ENCODE peak calls at places on chromosomes 1 and 21, in six cellular contexts. One of them, this sample, is unnamed.

GRCh38 chr1:41629571-41629970 is 145.1 kb upstream of the EDN2 start:
- DNase-seq in K562: no peak
- DNase-seq in H1: no peak
- DNase-seq in GM12878: no peak
- DNase-seq in GM12891: no peak
- DNase-seq in HepG2: no peak
- DNase-seq in this sample: no peak

GRCh38 chr1:215076312-215076711 is 6.2 kb upstream of the KCNK2 start:
- DNase-seq in K562: no peak
- DNase-seq in H1: no peak
- DNase-seq in GM12878: no peak
- DNase-seq in GM12891: no peak
- DNase-seq in HepG2: peak; percentile 34
- DNase-seq in this sample: no peak

GRCh38 chr1:152115344-152115743 is at the start of gene TCHH:
- DNase-seq in K562: no peak
- DNase-seq in H1: no peak
- DNase-seq in GM12878: no peak
- DNase-seq in GM12891: no peak
- DNase-seq in HepG2: no peak
- DNase-seq in this sample: no peak

GRCh38 chr21:19853061-19853460 is 1145.1 kb upstream of the NCAM2 start:
- DNase-seq in K562: no peak
- DNase-seq in H1: no peak
- DNase-seq in GM12878: no peak
- DNase-seq in GM12891: no peak
- DNase-seq in HepG2: no peak
- DNase-seq in this sample: no peak

GRCh38 chr1:246726255-246726679 is 2.1 kb downstream of the SCCPDH start:
- DNase-seq in K562: no peak
- DNase-seq in H1: no peak
- DNase-seq in GM12878: no peak
- DNase-seq in GM12891: no peak
- DNase-seq in HepG2: no peak
- DNase-seq in this sample: no peak

GRCh38 chr1:5779608-5780323 is 212.5 kb downstream of the NPHP4 start:
- DNase-seq in K562: no peak
- DNase-seq in H1: no peak
- DNase-seq in GM12878: no peak
- DNase-seq in GM12891: no peak
- DNase-seq in HepG2: no peak
- DNase-seq in this sample: no peak

GRCh38 chr1:208868554-208868953 is 624.4 kb upstream of the PLXNA2 start:
- DNase-seq in K562: no peak
- DNase-seq in H1: no peak
- DNase-seq in GM12878: no peak
- DNase-seq in GM12891: no peak
- DNase-seq in HepG2: no peak
- DNase-seq in this sample: no peak

GRCh38 chr1:47618222-47618720 is 180.4 kb downstream of the FOXD2 start:
- DNase-seq in K562: no peak
- DNase-seq in H1: no peak
- DNase-seq in GM12878: no peak
- DNase-seq in GM12891: no peak
- DNase-seq in HepG2: no peak
- DNase-seq in this sample: no peak

GRCh38 chr1:75797273-75797588 is 549 bp downstream of the MSH4 start:
- DNase-seq in K562: no peak
- DNase-seq in H1: no peak
- DNase-seq in GM12878: no peak
- DNase-seq in GM12891: no peak
- DNase-seq in HepG2: no peak
- DNase-seq in this sample: no peak

GRCh38 chr1:173827611-173828010 is 2.9 kb upstream of the CENPL start:
- DNase-seq in K562: no peak
- DNase-seq in H1: no peak
- DNase-seq in GM12878: no peak
- DNase-seq in GM12891: no peak
- DNase-seq in HepG2: no peak
- DNase-seq in this sample: no peak

GRCh38 chr1:173823776-173824314 is 628 bp upstream of the DARS2 start:
- DNase-seq in K562: no peak
- DNase-seq in H1: no peak
- DNase-seq in GM12878: peak; percentile 13
- DNase-seq in GM12891: no peak
- DNase-seq in HepG2: peak; percentile 2
- DNase-seq in this sample: no peak

GRCh38 chr1:173821680-173822079 is 2.8 kb upstream of the DARS2 start:
- DNase-seq in K562: no peak
- DNase-seq in H1: no peak
- DNase-seq in GM12878: no peak
- DNase-seq in GM12891: no peak
- DNase-seq in HepG2: no peak
- DNase-seq in this sample: no peak

GRCh38 chr1:173824315-173825081 is at the start of the genes CENPL and DARS2:
- DNase-seq in K562: peak; percentile 77
- DNase-seq in H1: peak; percentile 88
- DNase-seq in GM12878: peak; percentile 94
- DNase-seq in GM12891: peak; percentile 61
- DNase-seq in HepG2: peak; percentile 96
- DNase-seq in this sample: peak; percentile 63
- TF ChIP-seq POLR2A in K562: peak; percentile 98
- TF ChIP-seq POLR2A in H1: peak; percentile 85
- TF ChIP-seq POLR2A in GM12878: peak; percentile 83
- TF ChIP-seq POLR2A in GM12891: peak; percentile 79
- TF ChIP-seq POLR2A in HepG2: peak; percentile 63
- TF ChIP-seq POLR2A in this sample: peak; percentile 76

GRCh38 chr1:77632216-77632615 is 50.2 kb downstream of the ZZZ3 start:
- DNase-seq in K562: no peak
- DNase-seq in H1: no peak
- DNase-seq in GM12878: no peak
- DNase-seq in GM12891: no peak
- DNase-seq in HepG2: no peak
- DNase-seq in this sample: no peak

GRCh38 chr1:77639056-77639455 is 43.4 kb downstream of the ZZZ3 start:
- DNase-seq in K562: no peak
- DNase-seq in H1: no peak
- DNase-seq in GM12878: no peak
- DNase-seq in GM12891: no peak
- DNase-seq in HepG2: no peak
- DNase-seq in this sample: no peak

GRCh38 chr1:77639557-77640069 is 42.8 kb downstream of the ZZZ3 start:
- DNase-seq in K562: no peak
- DNase-seq in H1: no peak
- DNase-seq in GM12878: no peak
- DNase-seq in GM12891: no peak
- DNase-seq in HepG2: no peak
- DNase-seq in this sample: no peak

GRCh38 chr1:77631751-77632150 is 50.7 kb downstream of the ZZZ3 start:
- DNase-seq in K562: no peak
- DNase-seq in H1: no peak
- DNase-seq in GM12878: no peak
- DNase-seq in GM12891: no peak
- DNase-seq in HepG2: no peak
- DNase-seq in this sample: no peak

GRCh38 chr1:77636864-77637263 is 45.6 kb downstream of the ZZZ3 start:
- DNase-seq in K562: no peak
- DNase-seq in H1: peak; percentile 7
- DNase-seq in GM12878: no peak
- DNase-seq in GM12891: no peak
- DNase-seq in HepG2: no peak
- DNase-seq in this sample: no peak
- TF ChIP-seq TAF1 in K562: no peak
- TF ChIP-seq TAF1 in H1: no peak
- TF ChIP-seq TAF1 in GM12878: no peak
- TF ChIP-seq TAF1 in GM12891: no peak
- TF ChIP-seq TAF1 in HepG2: no peak
- TF ChIP-seq TAF1 in this sample: no peak

GRCh38 chr1:116266864-116267212 is 106.2 kb upstream of the ATP1A1 start:
- DNase-seq in K562: no peak
- DNase-seq in H1: no peak
- DNase-seq in GM12878: no peak
- DNase-seq in GM12891: no peak
- DNase-seq in HepG2: no peak
- DNase-seq in this sample: no peak
- TF ChIP-seq POLR2A in K562: no peak
- TF ChIP-seq POLR2A in H1: no peak
- TF ChIP-seq POLR2A in GM12878: no peak
- TF ChIP-seq POLR2A in GM12891: no peak
- TF ChIP-seq POLR2A in HepG2: no peak
- TF ChIP-seq POLR2A in this sample: no peak

GRCh38 chr1:229024528-229025119 is 246.3 kb upstream of the RAB4A start:
- DNase-seq in K562: peak; percentile 68
- DNase-seq in H1: no peak
- DNase-seq in GM12878: no peak
- DNase-seq in GM12891: no peak
- DNase-seq in HepG2: peak; percentile 59
- DNase-seq in this sample: no peak
- TF ChIP-seq TAF1 in K562: no peak
- TF ChIP-seq TAF1 in H1: no peak
- TF ChIP-seq TAF1 in GM12878: no peak
- TF ChIP-seq TAF1 in GM12891: no peak
- TF ChIP-seq TAF1 in HepG2: no peak
- TF ChIP-seq TAF1 in this sample: no peak

GRCh38 chr1:107647012-107647411 is 318.0 kb downstream of the VAV3 start:
- DNase-seq in K562: no peak
- DNase-seq in H1: no peak
- DNase-seq in GM12878: no peak
- DNase-seq in GM12891: no peak
- DNase-seq in HepG2: no peak
- DNase-seq in this sample: no peak
- TF ChIP-seq POLR2A in K562: no peak
- TF ChIP-seq POLR2A in H1: no peak
- TF ChIP-seq POLR2A in GM12878: no peak
- TF ChIP-seq POLR2A in GM12891: no peak
- TF ChIP-seq POLR2A in HepG2: no peak
- TF ChIP-seq POLR2A in this sample: no peak

DNA sequence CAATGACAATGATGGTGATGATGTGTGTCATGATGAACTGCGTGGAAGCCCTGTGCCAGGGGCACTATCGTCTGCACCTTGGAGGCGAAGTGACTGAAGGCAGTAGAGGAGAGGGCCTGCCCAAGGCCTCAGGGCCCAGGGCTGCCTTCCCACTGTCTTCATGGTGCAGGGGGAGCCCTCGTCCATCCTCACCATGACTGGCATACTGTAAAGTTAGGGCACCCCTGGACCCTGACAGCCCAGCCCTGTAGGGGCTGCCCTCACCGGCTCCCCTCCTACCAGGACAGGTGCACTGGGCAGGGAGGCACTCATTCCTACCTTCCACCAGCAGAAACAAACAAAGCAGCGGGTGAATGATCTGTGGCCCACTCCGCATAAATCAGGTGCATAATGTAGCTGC is 156.9 kb upstream of the C1orf174 start:
- DNase-seq in K562: no peak
- DNase-seq in H1: no peak
- DNase-seq in GM12878: no peak
- DNase-seq in GM12891: no peak
- DNase-seq in HepG2: no peak
- DNase-seq in this sample: no peak
- TF ChIP-seq TAF1 in K562: no peak
- TF ChIP-seq TAF1 in H1: no peak
- TF ChIP-seq TAF1 in GM12878: no peak
- TF ChIP-seq TAF1 in GM12891: no peak
- TF ChIP-seq TAF1 in HepG2: no peak
- TF ChIP-seq TAF1 in this sample: no peak

GRCh38 chr1:45346473-45346872 is 6.2 kb upstream of the MUTYH start:
- DNase-seq in K562: no peak
- DNase-seq in H1: no peak
- DNase-seq in GM12878: no peak
- DNase-seq in GM12891: no peak
- DNase-seq in HepG2: no peak
- DNase-seq in this sample: no peak

GRCh38 chr1:45348020-45348419 is 7.8 kb upstream of the MUTYH start:
- DNase-seq in K562: no peak
- DNase-seq in H1: no peak
- DNase-seq in GM12878: no peak
- DNase-seq in GM12891: no peak
- DNase-seq in HepG2: no peak
- DNase-seq in this sample: no peak

GRCh38 chr1:45351508-45351907 is 11.3 kb upstream of the MUTYH start:
- DNase-seq in K562: no peak
- DNase-seq in H1: no peak
- DNase-seq in GM12878: no peak
- DNase-seq in GM12891: no peak
- DNase-seq in HepG2: no peak
- DNase-seq in this sample: no peak

GRCh38 chr1:45348609-45348965 is 8.3 kb upstream of the MUTYH start:
- DNase-seq in K562: no peak
- DNase-seq in H1: no peak
- DNase-seq in GM12878: no peak
- DNase-seq in GM12891: no peak
- DNase-seq in HepG2: no peak
- DNase-seq in this sample: no peak

DNA sequence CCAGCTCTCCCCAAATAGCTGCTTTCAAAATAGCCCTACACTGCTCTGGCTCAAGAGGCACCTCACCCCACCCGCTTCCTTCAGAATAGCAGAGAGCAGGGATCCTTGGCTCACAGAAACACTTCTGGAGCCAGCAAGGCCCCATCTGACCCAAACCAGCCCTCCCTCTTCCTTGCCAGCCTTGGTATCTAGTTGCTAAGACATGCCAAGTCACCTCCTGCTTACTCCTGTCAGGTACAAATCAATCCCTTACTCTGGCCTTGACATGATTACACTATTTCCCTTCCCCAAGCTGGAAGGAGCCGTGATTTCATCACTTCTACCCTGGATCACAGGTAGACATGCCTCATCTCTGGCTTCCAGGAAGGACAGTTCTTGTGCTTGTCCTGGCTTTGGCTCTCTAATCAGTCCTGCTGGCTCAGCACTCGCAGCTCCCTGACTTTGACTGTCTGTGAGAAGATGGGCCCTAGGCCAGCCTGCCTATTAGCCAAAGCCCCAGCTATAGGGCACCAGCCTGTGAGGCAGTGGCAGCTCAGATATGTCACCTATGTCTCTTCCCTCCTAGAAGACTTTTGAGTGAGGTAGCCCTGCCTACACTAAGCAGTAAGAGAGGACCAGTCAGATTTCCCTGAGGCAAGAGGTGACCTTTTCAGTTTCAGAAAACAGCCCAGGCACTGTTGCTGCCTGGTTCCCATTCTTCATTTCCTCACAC is 8.9 kb upstream of the MUTYH start:
- DNase-seq in K562: no peak
- DNase-seq in H1: no peak
- DNase-seq in GM12878: no peak
- DNase-seq in GM12891: no peak
- DNase-seq in HepG2: no peak
- DNase-seq in this sample: no peak
- TF ChIP-seq POLR2A in K562: no peak
- TF ChIP-seq POLR2A in H1: no peak
- TF ChIP-seq POLR2A in GM12878: no peak
- TF ChIP-seq POLR2A in GM12891: peak; percentile 25
- TF ChIP-seq POLR2A in HepG2: no peak
- TF ChIP-seq POLR2A in this sample: no peak

This sample was measured in GM12892.